ENCODE peak calls at places on chromosomes 12 and 14, in six cellular contexts. N, T, C, H, F and U are unnamed samples.

GRCh38 chr12:95218164-95218851 is 701 bp downstream of the VEZT start:
- DNase-seq in N (peak; percentile 60), T (peak; percentile 72), C (no peak), H (peak; percentile 65), F (peak; percentile 87), U (peak; percentile 62)

GRCh38 chr12:110107369-110108281 is 16.5 kb upstream of the IFT81 start:
- DNase-seq in N (peak; percentile 98), T (peak; percentile 94), C (no peak), H (peak; percentile 95), F (peak; percentile 77), U (peak; percentile 92)

GRCh38 chr14:97719931-97720330 is 922.7 kb downstream of the VRK1 start:
- DNase-seq in N (no peak), T (no peak), C (no peak), H (no peak), F (no peak), U (no peak)

GRCh38 chr12:64137117-64137516 is 85.0 kb downstream of the KICS2 start:
- DNase-seq in N (no peak), T (no peak), C (no peak), H (peak; percentile 40), F (no peak), U (no peak)

GRCh38 chr12:22800332-22800731 is 175.4 kb downstream of the ETNK1 start:
- DNase-seq in N (no peak), T (no peak), C (no peak), H (no peak), F (no peak), U (no peak)

GRCh38 chr14:99043756-99044155 is 228.2 kb downstream of the BCL11B start:
- DNase-seq in N (no peak), T (no peak), C (peak; percentile 76), H (no peak), F (no peak), U (no peak)

GRCh38 chr12:122097641-122098364 is 19.2 kb downstream of the MLXIP start:
- DNase-seq in N (peak; percentile 52), T (peak; percentile 82), C (no peak), H (peak; percentile 40), F (no peak), U (peak; percentile 82)

GRCh38 chr12:4189721-4190120 is 83.8 kb upstream of the CCND2 start:
- DNase-seq in N (no peak), T (no peak), C (no peak), H (no peak), F (no peak), U (no peak)

GRCh38 chr14:47278233-47278842 is 397.1 kb downstream of the MDGA2 start:
- DNase-seq in N (peak; percentile 8), T (no peak), C (no peak), H (peak; percentile 14), F (no peak), U (peak; percentile 36)

GRCh38 chr12:20189767-20190166 is 178.6 kb upstream of the PDE3A start:
- DNase-seq in N (no peak), T (no peak), C (no peak), H (no peak), F (no peak), U (no peak)

GRCh38 chr12:104866286-104866685 is 91.8 kb downstream of the SLC41A2 start:
- DNase-seq in N (peak; percentile 84), T (peak; percentile 86), C (no peak), H (peak; percentile 90), F (no peak), U (peak; percentile 89)

GRCh38 chr12:27521066-27521465 is 2.9 kb upstream of the PPFIBP1 start:
- DNase-seq in N (peak; percentile 61), T (peak; percentile 95), C (no peak), H (peak; percentile 55), F (peak; percentile 71), U (peak; percentile 94)

GRCh38 chr12:1993871-1994371 is 10.3 kb downstream of the DCP1B start:
- DNase-seq in N (peak; percentile 85), T (peak; percentile 47), C (no peak), H (peak; percentile 59), F (no peak), U (peak; percentile 52)

GRCh38 chr12:87348071-87348470 is 681.1 kb downstream of the C12orf50 start:
- DNase-seq in N (no peak), T (no peak), C (no peak), H (no peak), F (no peak), U (no peak)

GRCh38 chr12:87216436-87216835 is 812.8 kb downstream of the C12orf50 start:
- DNase-seq in N (peak; percentile 55), T (peak; percentile 88), C (no peak), H (peak; percentile 66), F (no peak), U (peak; percentile 77)

GRCh38 chr12:27297576-27297975 is 35.1 kb upstream of the BMAL2 start:
- DNase-seq in N (no peak), T (no peak), C (no peak), H (peak; percentile 32), F (no peak), U (peak; percentile 18)

GRCh38 chr14:29486132-29486531 is 441.5 kb downstream of the PRKD1 start:
- DNase-seq in N (no peak), T (peak; percentile 4), C (no peak), H (no peak), F (no peak), U (no peak)

GRCh38 chr14:95499354-95499750 is 17.1 kb downstream of the SYNE3 start:
- DNase-seq in N (no peak), T (no peak), C (no peak), H (no peak), F (no peak), U (no peak)

GRCh38 chr14:100147691-100148464 is 11.6 kb downstream of the DEGS2 start:
- DNase-seq in N (no peak), T (no peak), C (no peak), H (no peak), F (no peak), U (no peak)

GRCh38 chr14:36662543-36663403 is 1.1 kb downstream of the PAX9 start:
- DNase-seq in N (no peak), T (no peak), C (no peak), H (no peak), F (no peak), U (no peak)

GRCh38 chr14:33412450-33412849 is 473.8 kb downstream of the NPAS3 start:
- DNase-seq in N (no peak), T (no peak), C (no peak), H (no peak), F (no peak), U (no peak)

GRCh38 chr14:91417134-91417982 is at the start of gene CCDC88C:
- DNase-seq in N (no peak), T (no peak), C (peak; percentile 93), H (no peak), F (peak; percentile 42), U (no peak)

GRCh38 chr12:11761869-11762567 is 112.5 kb downstream of the ETV6 start:
- DNase-seq in N (no peak), T (no peak), C (no peak), H (no peak), F (no peak), U (no peak)

GRCh38 chr14:75258079-75258802 is 20.4 kb upstream of the FOS start:
- DNase-seq in N (no peak), T (peak; percentile 81), C (peak; percentile 94), H (peak; percentile 49), F (peak; percentile 81), U (peak; percentile 82)

GRCh38 chr12:93571360-93571853 is 1.1 kb upstream of the SOCS2 start:
- DNase-seq in N (peak; percentile 31), T (peak; percentile 37), C (peak; percentile 94), H (peak; percentile 48), F (peak; percentile 87), U (peak; percentile 32)

GRCh38 chr12:63103489-63104131 is 47.4 kb downstream of the AVPR1A start:
- DNase-seq in N (no peak), T (peak; percentile 51), C (no peak), H (peak; percentile 48), F (no peak), U (peak; percentile 44)

GRCh38 chr14:87600236-87600635 is 392.7 kb downstream of the GALC start:
- DNase-seq in N (no peak), T (no peak), C (no peak), H (no peak), F (no peak), U (no peak)

GRCh38 chr12:25839470-25839869 is 119.0 kb upstream of the RASSF8 start:
- DNase-seq in N (peak; percentile 67), T (no peak), C (no peak), H (peak; percentile 89), F (no peak), U (peak; percentile 78)

GRCh38 chr14:51548187-51548586 is 103.5 kb upstream of the FRMD6 start:
- DNase-seq in N (peak; percentile 59), T (no peak), C (no peak), H (no peak), F (no peak), U (no peak)

GRCh38 chr12:14525964-14526363 is 41.7 kb downstream of the PLBD1 start:
- DNase-seq in N (no peak), T (no peak), C (no peak), H (no peak), F (no peak), U (no peak)

GRCh38 chr12:14521822-14522221 is 45.9 kb downstream of the PLBD1 start:
- DNase-seq in N (no peak), T (no peak), C (no peak), H (no peak), F (no peak), U (no peak)
- TF ChIP-seq CTCF in N (no peak), T (no peak), C (no peak), H (no peak), F (no peak), U (no peak)

DNA sequence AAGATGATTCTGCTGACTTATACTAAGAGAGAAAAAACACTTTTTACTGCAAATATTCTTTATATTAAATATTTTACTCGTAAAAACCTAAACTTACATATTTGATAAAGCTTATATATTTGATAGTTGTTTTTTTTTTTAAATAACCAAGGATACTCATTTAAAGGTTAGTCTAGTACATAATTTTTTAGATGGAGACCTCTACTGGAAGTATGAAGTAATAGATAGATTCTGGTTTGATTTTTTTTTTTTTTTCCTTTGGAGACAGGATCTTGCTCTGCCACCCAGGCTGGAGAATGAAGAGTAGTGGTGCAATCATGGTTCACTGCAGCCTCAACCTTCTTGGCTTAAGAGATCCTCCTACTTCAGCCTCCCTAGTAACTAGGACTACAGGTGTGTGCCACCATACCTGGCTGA is 16.4 kb downstream of the ARID2 start:
- DNase-seq in N (no peak), T (peak; percentile 49), C (no peak), H (peak; percentile 59), F (no peak), U (peak; percentile 61)
- TF ChIP-seq CTCF in N (peak; percentile 16), T (peak; percentile 40), C (no peak), H (peak; percentile 5), F (no peak), U (peak; percentile 26)

GRCh38 chr14:106831322-106831720 is 1304.9 kb downstream of the TMEM121 start:
- DNase-seq in N (no peak), T (no peak), C (peak; percentile 82), H (peak; percentile 42), F (no peak), U (no peak)
- TF ChIP-seq CTCF in N (no peak), T (no peak), C (no peak), H (peak; percentile 48), F (no peak), U (no peak)

DNA sequence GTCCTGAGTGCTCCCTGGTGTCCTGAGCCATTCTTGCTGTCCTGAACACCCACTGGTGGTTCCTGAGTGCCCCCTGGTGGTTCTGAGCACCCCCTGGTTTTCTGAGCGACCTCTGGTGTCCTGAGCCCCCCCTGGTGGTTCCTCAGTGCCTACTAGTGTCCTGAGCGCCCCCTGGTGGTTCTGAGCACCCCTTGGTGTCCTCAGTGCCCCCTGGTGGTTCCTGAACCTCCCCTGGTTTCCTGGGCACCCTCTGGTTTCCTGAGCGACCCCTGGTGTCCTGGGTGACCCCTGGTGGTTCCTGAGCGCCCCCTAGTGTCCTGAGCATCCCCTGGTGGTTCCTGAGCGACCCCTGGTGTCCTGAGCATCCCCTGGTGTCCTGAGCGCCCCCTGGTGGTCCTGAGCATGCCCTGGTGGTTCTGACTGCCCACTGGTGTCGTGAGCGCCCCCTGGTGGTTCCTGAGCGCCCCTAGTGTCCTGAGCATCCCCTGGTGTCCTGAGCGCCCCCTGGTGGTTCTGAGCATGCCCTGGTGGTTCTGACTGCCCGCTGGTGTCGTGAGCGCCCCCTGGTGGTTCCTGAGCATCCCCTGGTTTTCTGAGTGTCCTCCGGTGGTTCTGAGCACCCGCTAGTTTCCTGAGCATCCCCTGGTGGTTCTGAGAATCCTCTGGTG is 473.1 kb downstream of the TMEM121 start:
- DNase-seq in N (no peak), T (no peak), C (no peak), H (peak; percentile 48), F (peak; percentile 22), U (peak; percentile 0)
- TF ChIP-seq CTCF in N (peak; percentile 15), T (peak; percentile 36), C (no peak), H (peak; percentile 45), F (peak; percentile 7), U (no peak)